ENCODE peak calls at places on chromosomes 4 and X, in nine cellular contexts. A is stimulated activated CD4-positive, alpha-beta T cell treated with anti-CD3 and anti-CD28 coated beads, Interleukin-15, amount 100 ng/mL, for 1 hour; P is Caki2; F is iris pigment epithelial cell; V is fibroblast of the conjunctiva; C is A172; G is effector memory CD4-positive, alpha-beta T cell; J is activated T-helper 1 cell treated with anti-CD3 and anti-CD28 coated beads, Interleukin-2, amount 50 U/mL, for 16 hours; Y is H9. R is an unnamed sample.

GRCh38 chr4:113844369-113844768 is 82.8 kb upstream of the CAMK2D start:
- DNase-seq in C (no peak), F (no peak), Y (no peak), G (no peak), J (no peak), A (no peak), P (no peak), V (no peak), R (no peak)

GRCh38 chrX:12610079-12610478 is 181.1 kb upstream of the PRPS2 start:
- DNase-seq in A (no peak), Y (no peak), G (no peak), V (no peak), J (no peak), F (peak), C (peak), P (peak), R (no peak)

GRCh38 chr4:84582988-84583870 is at the start of gene CDS1:
- DNase-seq in F (no peak), Y (peak), G (no peak), P (peak), J (no peak), C (no peak), V (no peak), A (no peak), R (no peak)

GRCh38 chrX:45669715-45670360 is 469.2 kb upstream of the DIPK2B start:
- DNase-seq in C (no peak), J (no peak), Y (no peak), F (no peak), A (no peak), G (no peak), P (no peak), V (no peak), R (no peak)

GRCh38 chr4:124640037-124640730 is 72.3 kb downstream of the ANKRD50 start:
- DNase-seq in C (peak), F (peak), G (no peak), J (no peak), Y (no peak), P (peak), A (no peak), V (peak), R (no peak)

GRCh38 chrX:152403515-152403914 is 47.6 kb downstream of the GABRA3 start:
- DNase-seq in P (no peak), A (no peak), J (no peak), C (no peak), G (no peak), V (no peak), F (no peak), Y (no peak), R (no peak)

GRCh38 chrX:55450259-55450658 is 1.7 kb upstream of the MAGEH1 start:
- DNase-seq in C (no peak), P (peak), J (no peak), Y (no peak), F (peak), V (no peak), A (no peak), G (no peak), R (no peak)

GRCh38 chr4:7214359-7214758 is 22.0 kb downstream of the SORCS2 start:
- DNase-seq in Y (no peak), A (no peak), F (peak), P (no peak), G (no peak), C (no peak), J (no peak), V (no peak), R (no peak)

GRCh38 chr4:189785257-189785656 is 155.4 kb upstream of the FRG1 start:
- DNase-seq in J (no peak), G (no peak), C (no peak), Y (peak), P (no peak), A (no peak), V (no peak), F (no peak), R (no peak)

GRCh38 chrX:118974908-118975671 is 672 bp downstream of the LONRF3 start:
- DNase-seq in G (peak), V (no peak), C (peak), Y (peak), F (peak), A (no peak), J (peak), P (peak), R (peak)

GRCh38 chrX:109294097-109294815 is 187.6 kb downstream of the GUCY2F start:
- DNase-seq in A (no peak), V (no peak), F (peak), Y (no peak), J (no peak), C (no peak), P (peak), G (no peak), R (no peak)

GRCh38 chrX:16711219-16712115 is 1.0 kb downstream of the CTPS2 start:
- DNase-seq in F (no peak), Y (no peak), P (no peak), J (no peak), A (no peak), V (no peak), G (no peak), C (no peak), R (no peak)

GRCh38 chrX:22486326-22486725 is 213.6 kb downstream of the CBLL2 start:
- DNase-seq in C (peak), Y (no peak), A (no peak), V (no peak), G (no peak), J (no peak), P (peak), F (no peak), R (no peak)

GRCh38 chr4:26793750-26794149 is 66.9 kb upstream of the STIM2 start:
- DNase-seq in F (no peak), A (no peak), P (no peak), J (no peak), C (no peak), Y (no peak), G (no peak), V (no peak), R (no peak)

R was measured in activated naive CD4-positive, alpha-beta T cell.